ENCODE peak calls at places on chromosomes 4 and X, in five cellular contexts. One of them, this sample, is unnamed.

GRCh38 chrX:153184787-153185186 is 5.7 kb downstream of the MAGEA1 start:
- DNase-seq in stimulated activated CD8-positive, alpha-beta memory T cell treated with anti-CD3 and anti-CD28 coated beads, Interleukin-15, amount 100 ng/mL, for 24 hours: no peak
- DNase-seq in AG09309: no peak
- DNase-seq in NCI-H1105 treated with DMSO at 0.1 percent for 48 hours: peak; percentile 89
- DNase-seq in retina: no peak
- DNase-seq in this sample: no peak

GRCh38 chr4:106315476-106315967 is 487 bp downstream of the TBCK start:
- DNase-seq in NCI-H1105 treated with DMSO at 0.1 percent for 48 hours: peak; percentile 57
- DNase-seq in retina: no peak
- DNase-seq in stimulated activated CD8-positive, alpha-beta memory T cell treated with anti-CD3 and anti-CD28 coated beads, Interleukin-15, amount 100 ng/mL, for 24 hours: peak; percentile 6
- DNase-seq in AG09309: no peak
- DNase-seq in this sample: peak; percentile 58

GRCh38 chr4:80125252-80126177 is 52.5 kb upstream of the ANTXR2 start:
- DNase-seq in AG09309: no peak
- DNase-seq in retina: no peak
- DNase-seq in NCI-H1105 treated with DMSO at 0.1 percent for 48 hours: peak; percentile 5
- DNase-seq in stimulated activated CD8-positive, alpha-beta memory T cell treated with anti-CD3 and anti-CD28 coated beads, Interleukin-15, amount 100 ng/mL, for 24 hours: no peak
- DNase-seq in this sample: no peak

GRCh38 chrX:121479406-121479805 is 432.0 kb downstream of the GLUD2 start:
- DNase-seq in stimulated activated CD8-positive, alpha-beta memory T cell treated with anti-CD3 and anti-CD28 coated beads, Interleukin-15, amount 100 ng/mL, for 24 hours: no peak
- DNase-seq in AG09309: no peak
- DNase-seq in retina: no peak
- DNase-seq in NCI-H1105 treated with DMSO at 0.1 percent for 48 hours: peak; percentile 2
- DNase-seq in this sample: no peak

GRCh38 chr4:121656269-121656641 is 40.5 kb downstream of the ANXA5 start:
- DNase-seq in stimulated activated CD8-positive, alpha-beta memory T cell treated with anti-CD3 and anti-CD28 coated beads, Interleukin-15, amount 100 ng/mL, for 24 hours: no peak
- DNase-seq in NCI-H1105 treated with DMSO at 0.1 percent for 48 hours: peak; percentile 35
- DNase-seq in AG09309: peak; percentile 54
- DNase-seq in retina: peak; percentile 49
- DNase-seq in this sample: peak; percentile 14

GRCh38 chr4:138401330-138401729 is 159.2 kb upstream of the SLC7A11 start:
- DNase-seq in retina: peak; percentile 68
- DNase-seq in NCI-H1105 treated with DMSO at 0.1 percent for 48 hours: peak; percentile 48
- DNase-seq in stimulated activated CD8-positive, alpha-beta memory T cell treated with anti-CD3 and anti-CD28 coated beads, Interleukin-15, amount 100 ng/mL, for 24 hours: no peak
- DNase-seq in AG09309: no peak
- DNase-seq in this sample: no peak

GRCh38 chr4:18166925-18167324 is 145.4 kb upstream of the LCORL start:
- DNase-seq in stimulated activated CD8-positive, alpha-beta memory T cell treated with anti-CD3 and anti-CD28 coated beads, Interleukin-15, amount 100 ng/mL, for 24 hours: no peak
- DNase-seq in AG09309: no peak
- DNase-seq in retina: no peak
- DNase-seq in NCI-H1105 treated with DMSO at 0.1 percent for 48 hours: no peak
- DNase-seq in this sample: no peak

GRCh38 chrX:149255860-149256259 is 249.2 kb downstream of the IDS start:
- DNase-seq in AG09309: no peak
- DNase-seq in retina: no peak
- DNase-seq in NCI-H1105 treated with DMSO at 0.1 percent for 48 hours: no peak
- DNase-seq in stimulated activated CD8-positive, alpha-beta memory T cell treated with anti-CD3 and anti-CD28 coated beads, Interleukin-15, amount 100 ng/mL, for 24 hours: no peak
- DNase-seq in this sample: no peak

GRCh38 chrX:153303276-153304262 is 18.0 kb downstream of the PNMA6F start:
- DNase-seq in stimulated activated CD8-positive, alpha-beta memory T cell treated with anti-CD3 and anti-CD28 coated beads, Interleukin-15, amount 100 ng/mL, for 24 hours: no peak
- DNase-seq in AG09309: no peak
- DNase-seq in NCI-H1105 treated with DMSO at 0.1 percent for 48 hours: no peak
- DNase-seq in retina: no peak
- DNase-seq in this sample: no peak

GRCh38 chrX:115344885-115345653 is 55.6 kb downstream of the LUZP4 start:
- DNase-seq in retina: peak; percentile 38
- DNase-seq in stimulated activated CD8-positive, alpha-beta memory T cell treated with anti-CD3 and anti-CD28 coated beads, Interleukin-15, amount 100 ng/mL, for 24 hours: no peak
- DNase-seq in AG09309: peak; percentile 89
- DNase-seq in NCI-H1105 treated with DMSO at 0.1 percent for 48 hours: peak; percentile 92
- DNase-seq in this sample: peak; percentile 96

GRCh38 chr4:30396772-30397475 is 323.2 kb upstream of the PCDH7 start:
- DNase-seq in AG09309: no peak
- DNase-seq in NCI-H1105 treated with DMSO at 0.1 percent for 48 hours: no peak
- DNase-seq in retina: no peak
- DNase-seq in stimulated activated CD8-positive, alpha-beta memory T cell treated with anti-CD3 and anti-CD28 coated beads, Interleukin-15, amount 100 ng/mL, for 24 hours: no peak
- DNase-seq in this sample: no peak

GRCh38 chr4:48967626-48968025 is 18.4 kb upstream of the CWH43 start:
- DNase-seq in NCI-H1105 treated with DMSO at 0.1 percent for 48 hours: no peak
- DNase-seq in retina: peak; percentile 29
- DNase-seq in AG09309: no peak
- DNase-seq in stimulated activated CD8-positive, alpha-beta memory T cell treated with anti-CD3 and anti-CD28 coated beads, Interleukin-15, amount 100 ng/mL, for 24 hours: no peak
- DNase-seq in this sample: no peak

GRCh38 chr4:152363904-152364303 is 172.0 kb downstream of the FBXW7 start:
- DNase-seq in NCI-H1105 treated with DMSO at 0.1 percent for 48 hours: no peak
- DNase-seq in retina: no peak
- DNase-seq in AG09309: no peak
- DNase-seq in stimulated activated CD8-positive, alpha-beta memory T cell treated with anti-CD3 and anti-CD28 coated beads, Interleukin-15, amount 100 ng/mL, for 24 hours: no peak
- DNase-seq in this sample: no peak

This sample was measured in NCI-H748 treated with DMSO at 0.1 percent for 48 hours.